ENCODE peak calls at places on chromosomes 7 and 10, in ten cellular contexts. One of them, this sample, is unnamed.

GRCh38 chr7:140625908-140626868 is 14.4 kb downstream of the DENND2A start:
- DNase-seq in spleen: no peak
- DNase-seq in HCT116: no peak
- DNase-seq in hepatocyte: peak; percentile 86
- DNase-seq in gastrocnemius medialis: peak; percentile 81
- DNase-seq in ascending aorta: peak; percentile 84
- DNase-seq in CD8-positive, alpha-beta memory T cell: no peak
- DNase-seq in CD4-positive, alpha-beta memory T cell: no peak
- DNase-seq in CD8-positive, alpha-beta T cell: no peak
- DNase-seq in stomach: peak; percentile 72
- DNase-seq in this sample: peak; percentile 66

GRCh38 chr10:69800109-69800508 is 1.6 kb upstream of the COL13A1 start:
- DNase-seq in spleen: no peak
- DNase-seq in HCT116: peak; percentile 67
- DNase-seq in hepatocyte: peak; percentile 89
- DNase-seq in gastrocnemius medialis: no peak
- DNase-seq in ascending aorta: peak; percentile 79
- DNase-seq in CD8-positive, alpha-beta memory T cell: no peak
- DNase-seq in CD4-positive, alpha-beta memory T cell: no peak
- DNase-seq in CD8-positive, alpha-beta T cell: no peak
- DNase-seq in stomach: peak; percentile 35
- DNase-seq in this sample: peak; percentile 43

GRCh38 chr10:97861351-97861750 is 11.7 kb downstream of the GOLGA7B start:
- DNase-seq in spleen: peak; percentile 24
- DNase-seq in HCT116: no peak
- DNase-seq in hepatocyte: peak; percentile 55
- DNase-seq in gastrocnemius medialis: peak; percentile 51
- DNase-seq in ascending aorta: no peak
- DNase-seq in CD8-positive, alpha-beta memory T cell: no peak
- DNase-seq in CD4-positive, alpha-beta memory T cell: no peak
- DNase-seq in CD8-positive, alpha-beta T cell: no peak
- DNase-seq in stomach: no peak
- DNase-seq in this sample: no peak

GRCh38 chr7:137755846-137756685 is 90.7 kb downstream of the DGKI start:
- DNase-seq in spleen: no peak
- DNase-seq in HCT116: no peak
- DNase-seq in hepatocyte: no peak
- DNase-seq in gastrocnemius medialis: no peak
- DNase-seq in ascending aorta: no peak
- DNase-seq in CD8-positive, alpha-beta memory T cell: no peak
- DNase-seq in CD4-positive, alpha-beta memory T cell: no peak
- DNase-seq in CD8-positive, alpha-beta T cell: no peak
- DNase-seq in stomach: no peak
- DNase-seq in this sample: no peak

GRCh38 chr10:34514290-34514689 is 300.8 kb downstream of the PARD3 start:
- DNase-seq in spleen: no peak
- DNase-seq in HCT116: no peak
- DNase-seq in hepatocyte: no peak
- DNase-seq in gastrocnemius medialis: no peak
- DNase-seq in ascending aorta: no peak
- DNase-seq in CD8-positive, alpha-beta memory T cell: no peak
- DNase-seq in CD4-positive, alpha-beta memory T cell: no peak
- DNase-seq in CD8-positive, alpha-beta T cell: no peak
- DNase-seq in stomach: no peak
- DNase-seq in this sample: no peak

GRCh38 chr10:30284860-30285594 is 64.1 kb downstream of the MTPAP start:
- DNase-seq in spleen: no peak
- DNase-seq in HCT116: no peak
- DNase-seq in hepatocyte: peak; percentile 29
- DNase-seq in gastrocnemius medialis: no peak
- DNase-seq in ascending aorta: no peak
- DNase-seq in CD8-positive, alpha-beta memory T cell: no peak
- DNase-seq in CD4-positive, alpha-beta memory T cell: no peak
- DNase-seq in CD8-positive, alpha-beta T cell: no peak
- DNase-seq in stomach: no peak
- DNase-seq in this sample: no peak

GRCh38 chr7:16684935-16685334 is 39.0 kb downstream of the BZW2 start:
- DNase-seq in spleen: no peak
- DNase-seq in HCT116: no peak
- DNase-seq in hepatocyte: no peak
- DNase-seq in gastrocnemius medialis: no peak
- DNase-seq in ascending aorta: no peak
- DNase-seq in CD8-positive, alpha-beta memory T cell: no peak
- DNase-seq in CD4-positive, alpha-beta memory T cell: peak; percentile 2
- DNase-seq in CD8-positive, alpha-beta T cell: no peak
- DNase-seq in stomach: no peak
- DNase-seq in this sample: no peak

GRCh38 chr7:163971-164881 is 28.1 kb upstream of the FAM20C start:
- DNase-seq in spleen: peak; percentile 59
- DNase-seq in HCT116: no peak
- DNase-seq in hepatocyte: no peak
- DNase-seq in gastrocnemius medialis: no peak
- DNase-seq in ascending aorta: no peak
- DNase-seq in CD8-positive, alpha-beta memory T cell: no peak
- DNase-seq in CD4-positive, alpha-beta memory T cell: no peak
- DNase-seq in CD8-positive, alpha-beta T cell: no peak
- DNase-seq in stomach: no peak
- DNase-seq in this sample: no peak

DNA sequence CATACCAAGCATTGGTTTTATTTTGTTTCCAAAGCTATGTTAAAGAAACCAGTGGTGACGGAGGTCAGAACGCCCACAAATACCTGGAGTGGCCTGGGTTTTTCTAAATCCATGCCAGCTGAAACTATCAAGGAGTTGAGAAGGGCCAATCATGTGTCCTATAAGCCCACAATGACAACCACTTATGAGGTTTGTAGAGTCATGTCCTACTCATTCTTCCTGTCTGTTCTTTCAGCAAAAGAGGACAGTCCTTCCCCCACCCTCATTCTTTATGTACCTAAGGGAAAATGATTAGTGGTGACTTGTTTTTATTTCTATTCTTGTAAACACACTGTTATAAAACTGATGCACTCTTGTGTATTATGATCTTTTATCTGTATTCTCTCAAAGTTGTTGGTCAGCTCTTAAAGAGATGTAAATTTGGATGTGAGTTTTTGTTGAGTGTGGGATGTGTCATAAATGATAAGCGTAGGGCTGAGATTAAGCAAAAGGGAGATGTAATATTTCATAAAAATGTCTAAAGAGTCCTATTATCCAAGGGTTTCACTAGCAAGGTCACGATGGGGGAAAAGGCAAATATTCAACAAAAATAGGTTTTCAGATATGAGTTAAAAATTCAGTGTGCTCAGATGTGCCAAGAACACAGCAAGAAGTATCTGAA is 294.4 kb downstream of the BICC1 start:
- DNase-seq in spleen: no peak
- DNase-seq in HCT116: no peak
- DNase-seq in hepatocyte: no peak
- DNase-seq in gastrocnemius medialis: no peak
- DNase-seq in ascending aorta: no peak
- DNase-seq in CD8-positive, alpha-beta memory T cell: no peak
- DNase-seq in CD4-positive, alpha-beta memory T cell: no peak
- DNase-seq in CD8-positive, alpha-beta T cell: no peak
- DNase-seq in stomach: no peak
- DNase-seq in this sample: no peak
- H3K27ac ChIP-seq in spleen: no peak overlapping the region
- H3K27ac ChIP-seq in HCT116: no peak overlapping the region
- H3K27ac ChIP-seq in hepatocyte: peak overlapping the region; percentile 30
- H3K27ac ChIP-seq in gastrocnemius medialis: no peak overlapping the region
- H3K27ac ChIP-seq in ascending aorta: peak overlapping the region; percentile 22
- H3K27ac ChIP-seq in CD8-positive, alpha-beta memory T cell: no peak overlapping the region
- H3K27ac ChIP-seq in CD4-positive, alpha-beta memory T cell: no peak overlapping the region
- H3K27ac ChIP-seq in CD8-positive, alpha-beta T cell: no peak overlapping the region
- H3K27ac ChIP-seq in stomach: no peak overlapping the region
- H3K27ac ChIP-seq in this sample: no peak overlapping the region

GRCh38 chr7:96995406-96996110 is 9.8 kb upstream of the DLX6 start:
- DNase-seq in spleen: no peak
- DNase-seq in HCT116: no peak
- DNase-seq in hepatocyte: no peak
- DNase-seq in gastrocnemius medialis: no peak
- DNase-seq in ascending aorta: no peak
- DNase-seq in CD8-positive, alpha-beta memory T cell: no peak
- DNase-seq in CD4-positive, alpha-beta memory T cell: no peak
- DNase-seq in CD8-positive, alpha-beta T cell: no peak
- DNase-seq in stomach: no peak
- DNase-seq in this sample: no peak

GRCh38 chr7:96991850-96992623 is 13.3 kb upstream of the DLX6 start:
- DNase-seq in spleen: no peak
- DNase-seq in HCT116: no peak
- DNase-seq in hepatocyte: no peak
- DNase-seq in gastrocnemius medialis: no peak
- DNase-seq in ascending aorta: no peak
- DNase-seq in CD8-positive, alpha-beta memory T cell: no peak
- DNase-seq in CD4-positive, alpha-beta memory T cell: no peak
- DNase-seq in CD8-positive, alpha-beta T cell: no peak
- DNase-seq in stomach: no peak
- DNase-seq in this sample: no peak

GRCh38 chr7:96993453-96993865 is 11.9 kb upstream of the DLX6 start:
- DNase-seq in spleen: no peak
- DNase-seq in HCT116: no peak
- DNase-seq in hepatocyte: no peak
- DNase-seq in gastrocnemius medialis: no peak
- DNase-seq in ascending aorta: no peak
- DNase-seq in CD8-positive, alpha-beta memory T cell: no peak
- DNase-seq in CD4-positive, alpha-beta memory T cell: no peak
- DNase-seq in CD8-positive, alpha-beta T cell: no peak
- DNase-seq in stomach: no peak
- DNase-seq in this sample: no peak

GRCh38 chr7:96993980-96994379 is 11.4 kb upstream of the DLX6 start:
- DNase-seq in spleen: no peak
- DNase-seq in HCT116: no peak
- DNase-seq in hepatocyte: no peak
- DNase-seq in gastrocnemius medialis: no peak
- DNase-seq in ascending aorta: no peak
- DNase-seq in CD8-positive, alpha-beta memory T cell: no peak
- DNase-seq in CD4-positive, alpha-beta memory T cell: no peak
- DNase-seq in CD8-positive, alpha-beta T cell: no peak
- DNase-seq in stomach: no peak
- DNase-seq in this sample: no peak

DNA sequence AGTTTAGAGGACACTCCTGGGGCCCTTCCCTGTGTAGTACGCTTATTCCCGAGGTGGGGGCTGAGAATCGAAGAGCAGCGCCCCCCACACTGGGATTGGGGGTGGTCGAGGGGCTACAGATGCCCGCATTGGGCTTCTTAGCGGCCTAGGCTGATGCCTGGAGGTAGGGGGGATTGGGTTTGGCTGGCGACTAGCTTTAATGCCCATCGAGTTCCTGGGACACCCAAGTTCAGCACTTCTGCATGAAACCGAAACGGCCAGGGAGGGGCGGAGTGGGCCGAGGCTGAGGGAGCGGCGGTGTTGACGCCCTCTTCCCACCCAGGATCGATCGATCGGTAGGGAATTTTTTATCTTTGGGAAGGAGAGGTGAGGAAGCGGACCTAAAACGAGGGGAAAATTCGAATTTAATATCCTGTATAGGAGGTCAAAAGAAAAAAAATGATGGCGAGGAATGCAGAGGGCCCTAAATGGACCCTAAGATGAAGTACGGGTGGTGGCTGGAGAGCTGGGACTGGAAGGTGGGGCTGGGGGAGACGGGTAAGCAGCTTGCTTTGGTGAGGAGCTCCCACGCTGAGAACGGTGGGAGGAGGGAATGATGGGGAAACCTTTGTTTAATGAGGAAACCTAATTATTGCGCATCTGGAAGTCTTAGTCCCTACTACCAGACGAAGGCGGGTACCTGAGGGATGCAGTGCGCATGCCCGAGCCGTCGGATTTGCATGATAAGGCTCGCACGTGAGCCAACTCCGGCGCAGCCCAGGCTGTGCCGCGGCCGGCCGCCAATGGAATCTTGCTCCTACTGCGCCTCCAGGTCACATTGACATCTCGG is 12.5 kb upstream of the DLX6 start:
- DNase-seq in spleen: no peak
- DNase-seq in HCT116: no peak
- DNase-seq in hepatocyte: no peak
- DNase-seq in gastrocnemius medialis: no peak
- DNase-seq in ascending aorta: no peak
- DNase-seq in CD8-positive, alpha-beta memory T cell: no peak
- DNase-seq in CD4-positive, alpha-beta memory T cell: no peak
- DNase-seq in CD8-positive, alpha-beta T cell: no peak
- DNase-seq in stomach: no peak
- DNase-seq in this sample: no peak
- H3K27me3 ChIP-seq in spleen: peaks cover 100% of the 10 kb centered on the region
- H3K27me3 ChIP-seq in HCT116: peaks cover 56% of the 10 kb centered on the region
- H3K27me3 ChIP-seq in hepatocyte: peaks cover 98% of the 10 kb centered on the region
- H3K27me3 ChIP-seq in gastrocnemius medialis: peaks cover 95% of the 10 kb centered on the region
- H3K27me3 ChIP-seq in ascending aorta: peaks cover 36% of the 10 kb centered on the region
- H3K27me3 ChIP-seq in CD8-positive, alpha-beta memory T cell: peaks cover 45% of the 10 kb centered on the region
- H3K27me3 ChIP-seq in CD4-positive, alpha-beta memory T cell: peaks cover 45% of the 10 kb centered on the region
- H3K27me3 ChIP-seq in CD8-positive, alpha-beta T cell: peaks cover 53% of the 10 kb centered on the region
- H3K27me3 ChIP-seq in stomach: peaks cover 30% of the 10 kb centered on the region
- H3K27me3 ChIP-seq in this sample: peaks cover 16% of the 10 kb centered on the region

GRCh38 chr10:71633935-71634334 is 85.6 kb downstream of the C10orf105 start:
- DNase-seq in spleen: no peak
- DNase-seq in HCT116: no peak
- DNase-seq in hepatocyte: no peak
- DNase-seq in gastrocnemius medialis: no peak
- DNase-seq in ascending aorta: no peak
- DNase-seq in CD8-positive, alpha-beta memory T cell: no peak
- DNase-seq in CD4-positive, alpha-beta memory T cell: no peak
- DNase-seq in CD8-positive, alpha-beta T cell: no peak
- DNase-seq in stomach: no peak
- DNase-seq in this sample: no peak

GRCh38 chr10:71635867-71636266 is 83.7 kb downstream of the C10orf105 start:
- DNase-seq in spleen: no peak
- DNase-seq in HCT116: no peak
- DNase-seq in hepatocyte: no peak
- DNase-seq in gastrocnemius medialis: no peak
- DNase-seq in ascending aorta: no peak
- DNase-seq in CD8-positive, alpha-beta memory T cell: no peak
- DNase-seq in CD4-positive, alpha-beta memory T cell: no peak
- DNase-seq in CD8-positive, alpha-beta T cell: no peak
- DNase-seq in stomach: no peak
- DNase-seq in this sample: no peak

GRCh38 chr10:71635251-71635866 is 84.2 kb downstream of the C10orf105 start:
- DNase-seq in spleen: no peak
- DNase-seq in HCT116: no peak
- DNase-seq in hepatocyte: no peak
- DNase-seq in gastrocnemius medialis: no peak
- DNase-seq in ascending aorta: no peak
- DNase-seq in CD8-positive, alpha-beta memory T cell: no peak
- DNase-seq in CD4-positive, alpha-beta memory T cell: no peak
- DNase-seq in CD8-positive, alpha-beta T cell: no peak
- DNase-seq in stomach: no peak
- DNase-seq in this sample: no peak

GRCh38 chr10:71632896-71633600 is 86.5 kb downstream of the C10orf105 start:
- DNase-seq in spleen: no peak
- DNase-seq in HCT116: no peak
- DNase-seq in hepatocyte: no peak
- DNase-seq in gastrocnemius medialis: no peak
- DNase-seq in ascending aorta: no peak
- DNase-seq in CD8-positive, alpha-beta memory T cell: no peak
- DNase-seq in CD4-positive, alpha-beta memory T cell: no peak
- DNase-seq in CD8-positive, alpha-beta T cell: no peak
- DNase-seq in stomach: no peak
- DNase-seq in this sample: no peak

DNA sequence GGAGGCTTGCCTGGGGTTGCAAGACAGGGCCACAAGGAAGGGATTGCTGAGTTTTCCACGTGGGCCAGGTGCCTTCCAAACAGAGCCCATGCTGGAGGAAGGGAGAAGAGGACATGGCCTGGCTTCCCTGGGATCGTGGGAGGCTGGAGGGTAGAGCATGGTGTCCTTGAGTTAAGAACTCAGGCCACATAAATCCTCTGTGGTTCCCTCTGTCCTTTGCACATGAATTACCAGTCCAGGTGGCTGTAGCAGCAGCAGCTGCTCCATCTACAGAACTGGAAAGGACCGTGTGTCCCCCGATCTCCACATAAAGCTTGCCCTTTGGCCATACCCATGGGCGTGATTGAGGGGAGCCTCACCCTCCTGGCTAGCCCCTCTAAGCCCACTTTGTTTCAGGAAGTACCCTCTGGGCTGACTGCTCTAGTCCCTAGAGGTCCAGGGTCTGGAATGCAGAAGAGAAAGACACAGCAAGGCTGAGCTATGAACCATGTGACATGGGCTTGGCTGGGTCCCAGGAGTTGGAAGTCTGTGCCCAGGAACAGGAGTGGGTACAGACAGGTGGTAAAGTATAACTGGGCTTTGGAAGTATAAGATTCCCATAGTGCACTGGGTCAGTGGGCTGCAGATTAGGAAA is 84.9 kb downstream of the C10orf105 start:
- DNase-seq in spleen: no peak
- DNase-seq in HCT116: no peak
- DNase-seq in hepatocyte: no peak
- DNase-seq in gastrocnemius medialis: peak; percentile 28
- DNase-seq in ascending aorta: no peak
- DNase-seq in CD8-positive, alpha-beta memory T cell: no peak
- DNase-seq in CD4-positive, alpha-beta memory T cell: no peak
- DNase-seq in CD8-positive, alpha-beta T cell: no peak
- DNase-seq in stomach: peak; percentile 68
- DNase-seq in this sample: no peak
- H3K4me1 ChIP-seq in spleen: peaks cover 4% of the 10 kb centered on the region
- H3K4me1 ChIP-seq in HCT116: no peaks in the 10 kb centered on the region
- H3K4me1 ChIP-seq in hepatocyte: peaks cover 43% of the 10 kb centered on the region
- H3K4me1 ChIP-seq in gastrocnemius medialis: peaks cover 4% of the 10 kb centered on the region
- H3K4me1 ChIP-seq in ascending aorta: no peaks in the 10 kb centered on the region
- H3K4me1 ChIP-seq in CD8-positive, alpha-beta memory T cell: no peaks in the 10 kb centered on the region
- H3K4me1 ChIP-seq in CD4-positive, alpha-beta memory T cell: no peaks in the 10 kb centered on the region
- H3K4me1 ChIP-seq in CD8-positive, alpha-beta T cell: no peaks in the 10 kb centered on the region
- H3K4me1 ChIP-seq in stomach: peaks cover 45% of the 10 kb centered on the region
- H3K4me1 ChIP-seq in this sample: no peaks in the 10 kb centered on the region

GRCh38 chr10:28497313-28498126 is 35.4 kb upstream of the WAC start:
- DNase-seq in spleen: no peak
- DNase-seq in HCT116: no peak
- DNase-seq in hepatocyte: no peak
- DNase-seq in gastrocnemius medialis: no peak
- DNase-seq in ascending aorta: no peak
- DNase-seq in CD8-positive, alpha-beta memory T cell: no peak
- DNase-seq in CD4-positive, alpha-beta memory T cell: no peak
- DNase-seq in CD8-positive, alpha-beta T cell: no peak
- DNase-seq in stomach: no peak
- DNase-seq in this sample: no peak
- H3K27ac ChIP-seq in spleen: no peak overlapping the region
- H3K27ac ChIP-seq in HCT116: no peak overlapping the region
- H3K27ac ChIP-seq in hepatocyte: no peak overlapping the region
- H3K27ac ChIP-seq in gastrocnemius medialis: no peak overlapping the region
- H3K27ac ChIP-seq in ascending aorta: no peak overlapping the region
- H3K27ac ChIP-seq in CD8-positive, alpha-beta memory T cell: no peak overlapping the region
- H3K27ac ChIP-seq in CD4-positive, alpha-beta memory T cell: no peak overlapping the region
- H3K27ac ChIP-seq in CD8-positive, alpha-beta T cell: no peak overlapping the region
- H3K27ac ChIP-seq in stomach: no peak overlapping the region
- H3K27ac ChIP-seq in this sample: no peak overlapping the region